ENCODE peak calls at places on chromosomes 11 and 22, in four cellular contexts. One of them, this sample, is unnamed.

GRCh38 chr11:15905334-15905733 is 451.0 kb downstream of the SOX6 start:
- DNase-seq in K562: no peak
- DNase-seq in A549: no peak
- DNase-seq in HepG2: no peak
- DNase-seq in this sample: no peak

GRCh38 chr11:65301491-65302329 is 13.0 kb upstream of the CDC42EP2 start:
- DNase-seq in K562: peak
- DNase-seq in A549: no peak
- DNase-seq in HepG2: no peak
- DNase-seq in this sample: peak

GRCh38 chr11:111259871-111260270 is 14.3 kb downstream of the POU2AF2 start:
- DNase-seq in A549: no peak
- DNase-seq in HepG2: no peak
- DNase-seq in K562: no peak
- DNase-seq in this sample: no peak

GRCh38 chr11:65648997-65649491 is 11.1 kb downstream of the SIPA1 start:
- DNase-seq in K562: no peak
- DNase-seq in A549: no peak
- DNase-seq in HepG2: no peak
- DNase-seq in this sample: no peak

GRCh38 chr22:50169774-50170341 is 673 bp upstream of the PANX2 start:
- DNase-seq in HepG2: no peak
- DNase-seq in K562: peak
- DNase-seq in A549: no peak
- DNase-seq in this sample: no peak

GRCh38 chr22:44170470-44170869 is 10.3 kb upstream of the PARVG start:
- DNase-seq in A549: no peak
- DNase-seq in K562: no peak
- DNase-seq in HepG2: no peak
- DNase-seq in this sample: no peak

GRCh38 chr22:25896098-25896497 is 154.1 kb downstream of the MYO18B start:
- DNase-seq in HepG2: peak
- DNase-seq in K562: no peak
- DNase-seq in A549: peak
- DNase-seq in this sample: no peak

GRCh38 chr11:110805764-110806163 is 93.5 kb upstream of the ARHGAP20 start:
- DNase-seq in HepG2: no peak
- DNase-seq in A549: no peak
- DNase-seq in K562: no peak
- DNase-seq in this sample: no peak

GRCh38 chr22:20656902-20657836 is 116.7 kb upstream of the SERPIND1 start:
- DNase-seq in HepG2: peak
- DNase-seq in A549: peak
- DNase-seq in K562: peak
- DNase-seq in this sample: no peak

GRCh38 chr22:37186228-37186996 is 1.6 kb downstream of the C1QTNF6 start:
- DNase-seq in K562: peak
- DNase-seq in A549: peak
- DNase-seq in HepG2: peak
- DNase-seq in this sample: no peak

GRCh38 chr22:44738347-44738715 is 14.0 kb upstream of the ARHGAP8 start:
- DNase-seq in A549: no peak
- DNase-seq in K562: peak
- DNase-seq in HepG2: peak
- DNase-seq in this sample: no peak

GRCh38 chr11:91707652-91708051 is 517.0 kb upstream of the FAT3 start:
- DNase-seq in HepG2: no peak
- DNase-seq in A549: no peak
- DNase-seq in K562: no peak
- DNase-seq in this sample: no peak

DNA sequence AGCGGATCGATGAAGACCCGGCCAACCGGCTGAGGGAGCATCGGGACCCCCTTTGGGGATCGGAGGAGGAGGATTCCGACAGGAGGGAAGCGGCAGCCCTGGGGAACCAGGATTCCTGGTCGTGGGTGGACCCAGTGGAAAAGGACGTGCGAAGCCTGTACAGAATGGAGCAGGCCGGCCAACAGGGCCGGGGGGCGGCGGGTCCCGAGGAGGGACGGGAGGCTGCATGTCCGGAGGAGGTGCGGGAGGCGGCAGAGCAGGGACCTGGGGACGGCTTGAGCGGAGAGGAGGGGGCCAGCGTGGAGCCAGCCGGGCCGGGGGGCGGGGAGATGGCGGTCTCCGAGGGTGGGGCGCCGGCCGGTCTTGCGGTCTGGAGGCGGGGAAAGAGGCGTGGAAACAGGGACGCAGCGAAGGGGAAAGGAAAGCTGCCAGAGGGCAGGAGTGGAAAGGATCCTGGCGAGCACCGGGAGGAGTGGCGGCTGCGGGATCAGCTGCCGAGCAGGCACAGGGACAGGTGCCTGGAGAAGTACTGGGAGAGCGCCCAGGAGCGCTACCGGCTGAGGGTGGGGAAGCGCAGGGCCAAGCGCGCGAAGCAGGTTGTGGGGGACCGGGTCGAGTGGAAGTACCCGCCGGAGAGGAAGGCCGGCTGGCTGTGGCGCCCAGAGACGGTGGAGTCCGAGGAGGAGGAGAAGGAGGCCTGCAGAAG is at the start of gene ANO5:
- DNase-seq in A549: peak
- DNase-seq in HepG2: no peak
- DNase-seq in K562: peak
- DNase-seq in this sample: peak
- TF ChIP-seq NR3C1 in A549: no peak
- TF ChIP-seq NR3C1 in HepG2: no peak
- TF ChIP-seq NR3C1 in K562: no peak
- TF ChIP-seq NR3C1 in this sample: no peak

DNA sequence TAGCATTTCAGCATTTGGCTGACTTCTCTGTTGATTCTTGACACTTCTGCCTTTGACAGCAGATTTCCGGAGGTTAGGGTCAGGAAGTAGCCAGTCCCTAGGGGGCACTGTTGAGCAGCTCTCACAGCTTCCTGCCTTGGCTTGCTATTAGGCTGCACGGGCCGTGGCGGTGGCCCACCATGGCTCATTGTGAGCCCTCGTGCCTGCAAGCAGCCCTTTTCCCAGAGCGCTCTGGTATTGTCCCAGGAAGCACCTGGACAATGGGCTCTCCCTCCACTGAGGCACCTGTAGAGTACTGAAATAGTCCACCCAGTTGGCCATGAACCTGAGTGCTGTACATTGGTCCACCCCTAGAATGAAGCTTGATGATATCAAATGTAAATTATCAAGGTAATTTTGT is 100.2 kb upstream of the GAL start:
- DNase-seq in K562: peak
- DNase-seq in A549: peak
- DNase-seq in HepG2: peak
- DNase-seq in this sample: peak
- TF ChIP-seq ESRRA in K562: no peak
- TF ChIP-seq ESRRA in A549: no peak
- TF ChIP-seq ESRRA in HepG2: no peak
- TF ChIP-seq ESRRA in this sample: no peak

GRCh38 chr22:46349681-46350080 is 14.2 kb downstream of the TRMU start:
- DNase-seq in K562: no peak
- DNase-seq in HepG2: no peak
- DNase-seq in A549: no peak
- DNase-seq in this sample: no peak

GRCh38 chr22:46350646-46351045 is 15.1 kb downstream of the TRMU start:
- DNase-seq in A549: no peak
- DNase-seq in HepG2: no peak
- DNase-seq in K562: no peak
- DNase-seq in this sample: no peak

GRCh38 chr22:46351131-46351735 is 15.7 kb downstream of the TRMU start:
- DNase-seq in K562: no peak
- DNase-seq in HepG2: no peak
- DNase-seq in A549: no peak
- DNase-seq in this sample: no peak

GRCh38 chr22:46349238-46349637 is 13.7 kb downstream of the TRMU start:
- DNase-seq in HepG2: no peak
- DNase-seq in K562: no peak
- DNase-seq in A549: no peak
- DNase-seq in this sample: no peak

DNA sequence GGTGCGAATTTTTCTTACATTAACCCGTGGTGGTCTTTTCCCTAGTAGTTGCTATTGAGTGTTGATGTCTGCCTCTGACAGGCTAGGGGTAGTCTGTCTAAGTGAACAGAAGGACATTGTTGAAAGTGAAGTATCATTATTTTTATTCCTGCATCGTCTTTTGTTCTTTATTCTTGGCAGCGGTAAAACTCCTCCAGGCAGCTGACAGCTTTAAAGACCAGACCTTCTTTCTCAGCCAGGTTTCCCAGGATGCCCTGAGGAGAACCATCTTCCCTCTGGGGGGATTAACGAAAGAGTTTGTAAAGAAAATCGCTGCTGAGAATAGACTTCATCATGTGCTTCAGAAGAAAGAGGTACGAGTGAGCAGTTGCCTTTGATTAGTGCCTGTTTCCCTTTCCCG is 14.6 kb downstream of the TRMU start:
- DNase-seq in A549: no peak
- DNase-seq in K562: no peak
- DNase-seq in HepG2: no peak
- DNase-seq in this sample: no peak
- TF ChIP-seq NR3C1 in A549: no peak
- TF ChIP-seq NR3C1 in K562: no peak
- TF ChIP-seq NR3C1 in HepG2: no peak
- TF ChIP-seq NR3C1 in this sample: no peak

GRCh38 chr11:116558504-116559252 is 214.1 kb downstream of the BUD13 start:
- DNase-seq in K562: no peak
- DNase-seq in HepG2: no peak
- DNase-seq in A549: no peak
- DNase-seq in this sample: no peak

GRCh38 chr11:116563713-116564050 is 209.1 kb downstream of the BUD13 start:
- DNase-seq in A549: no peak
- DNase-seq in HepG2: no peak
- DNase-seq in K562: no peak
- DNase-seq in this sample: no peak

GRCh38 chr11:116557261-116557660 is 215.5 kb downstream of the BUD13 start:
- DNase-seq in A549: no peak
- DNase-seq in HepG2: no peak
- DNase-seq in K562: no peak
- DNase-seq in this sample: no peak

GRCh38 chr11:116567721-116568242 is 205.0 kb downstream of the BUD13 start:
- DNase-seq in K562: no peak
- DNase-seq in A549: no peak
- DNase-seq in HepG2: no peak
- DNase-seq in this sample: no peak

DNA sequence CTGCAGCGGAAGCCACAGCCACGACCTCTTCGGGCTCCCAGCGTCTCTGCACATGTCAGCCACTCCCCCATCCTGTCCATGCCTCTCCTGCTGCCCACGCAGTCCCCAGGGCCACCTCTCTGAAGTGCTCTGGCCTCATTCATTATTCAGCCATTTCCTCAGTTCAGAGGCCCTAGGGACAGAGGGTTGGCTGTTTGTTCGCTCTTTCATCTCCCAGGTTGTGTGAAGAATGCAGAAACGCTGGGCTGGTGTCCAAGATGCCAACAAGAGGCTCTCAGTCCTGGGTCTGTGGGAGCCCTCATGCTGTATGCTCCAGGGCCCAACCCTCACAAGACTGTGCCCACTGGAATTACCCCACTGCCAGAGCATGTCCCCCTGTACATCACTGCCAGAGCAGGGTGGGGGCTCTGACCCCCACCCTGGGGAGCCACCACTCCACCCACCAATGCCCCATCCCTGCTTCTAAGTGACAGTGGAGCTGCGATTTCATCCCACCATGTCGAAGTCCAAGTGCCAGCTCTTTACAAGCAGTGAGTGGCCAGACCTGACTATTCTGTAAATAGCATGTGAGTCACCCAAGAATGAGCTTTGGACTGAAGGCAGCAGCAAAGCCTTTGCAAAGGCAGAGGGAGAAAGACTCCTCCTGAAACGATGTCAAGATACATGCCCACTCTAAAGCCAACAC is 209.6 kb downstream of the BUD13 start:
- DNase-seq in A549: peak
- DNase-seq in HepG2: peak
- DNase-seq in K562: no peak
- DNase-seq in this sample: no peak
- TF ChIP-seq ESRRA in A549: no peak
- TF ChIP-seq ESRRA in HepG2: no peak
- TF ChIP-seq ESRRA in K562: no peak
- TF ChIP-seq ESRRA in this sample: no peak